ENCODE peak calls at places on chromosome 18, in eight cellular contexts. P is cardiac muscle cell, S is dorsolateral prefrontal cortex, J is keratinocyte, I is caudate nucleus, B is right atrium auricular region, A is uterus, G is GM23248. R is an unnamed sample.

GRCh38 chr18:46793565-46793964 is 36.7 kb upstream of the ST8SIA5 start:
- DNase-seq in P (peak), S (no peak), J (no peak), I (no peak), B (no peak), A (no peak), G (no peak), R (no peak)

GRCh38 chr18:11818486-11819203 is 32.6 kb upstream of the CHMP1B start:
- DNase-seq in P (no peak), S (no peak), J (no peak), I (no peak), B (no peak), A (no peak), G (no peak), R (no peak)

GRCh38 chr18:79326413-79327198 is 69.1 kb upstream of the NFATC1 start:
- DNase-seq in P (no peak), S (no peak), J (no peak), I (no peak), B (no peak), A (no peak), G (no peak), R (no peak)

GRCh38 chr18:72869786-72870185 is 2.0 kb upstream of the NETO1 start:
- DNase-seq in P (peak), S (peak), J (no peak), I (no peak), B (no peak), A (no peak), G (no peak), R (no peak)

GRCh38 chr18:69230204-69230603 is 170.5 kb upstream of the DOK6 start:
- DNase-seq in P (no peak), S (no peak), J (no peak), I (no peak), B (no peak), A (no peak), G (no peak), R (no peak)

GRCh38 chr18:46676162-46676830 is 19.3 kb upstream of the LOXHD1 start:
- DNase-seq in P (no peak), S (no peak), J (no peak), I (no peak), B (no peak), A (no peak), G (peak), R (no peak)

GRCh38 chr18:60684843-60685513 is 312.4 kb upstream of the MC4R start:
- DNase-seq in P (peak), S (no peak), J (no peak), I (no peak), B (no peak), A (no peak), G (peak), R (no peak)

GRCh38 chr18:30094556-30094955 is 948.0 kb downstream of the DSC3 start:
- DNase-seq in P (no peak), S (no peak), J (no peak), I (no peak), B (no peak), A (no peak), G (peak), R (no peak)

GRCh38 chr18:45954070-45954712 is 12.9 kb downstream of the EPG5 start:
- DNase-seq in P (no peak), S (no peak), J (peak), I (no peak), B (no peak), A (no peak), G (peak), R (peak)

GRCh38 chr18:23662309-23663263 is at the start of gene ANKRD29:
- DNase-seq in P (peak), S (peak), J (no peak), I (no peak), B (no peak), A (peak), G (peak), R (no peak)

GRCh38 chr18:39555511-39555910 is 1989.9 kb upstream of the CELF4 start:
- DNase-seq in P (no peak), S (no peak), J (no peak), I (no peak), B (no peak), A (no peak), G (no peak), R (no peak)

GRCh38 chr18:55778731-55779460 is 190.9 kb upstream of the TCF4 start:
- DNase-seq in P (no peak), S (no peak), J (peak), I (no peak), B (no peak), A (no peak), G (peak), R (peak)

GRCh38 chr18:8554354-8554753 is 54.9 kb upstream of the RAB12 start:
- DNase-seq in P (no peak), S (no peak), J (no peak), I (no peak), B (no peak), A (no peak), G (no peak), R (no peak)

GRCh38 chr18:5106730-5107129 is 90.3 kb downstream of the AKAIN1 start:
- DNase-seq in P (no peak), S (no peak), J (no peak), I (no peak), B (no peak), A (no peak), G (peak), R (no peak)

GRCh38 chr18:62505669-62506494 is 16.9 kb upstream of the ZCCHC2 start:
- DNase-seq in P (no peak), S (no peak), J (no peak), I (no peak), B (no peak), A (no peak), G (peak), R (no peak)
- H3K27ac ChIP-seq in P (no peak), S (no peak), J (peak), I (no peak), B (peak), A (peak), G (no peak), R (no peak)

GRCh38 chr18:59143441-59143840 is 3.8 kb downstream of the SEC11C start:
- DNase-seq in P (no peak), S (no peak), J (no peak), I (no peak), B (no peak), A (no peak), G (peak), R (no peak)
- H3K27ac ChIP-seq in P (no peak), S (no peak), J (no peak), I (no peak), B (no peak), A (no peak), G (no peak), R (no peak)

DNA sequence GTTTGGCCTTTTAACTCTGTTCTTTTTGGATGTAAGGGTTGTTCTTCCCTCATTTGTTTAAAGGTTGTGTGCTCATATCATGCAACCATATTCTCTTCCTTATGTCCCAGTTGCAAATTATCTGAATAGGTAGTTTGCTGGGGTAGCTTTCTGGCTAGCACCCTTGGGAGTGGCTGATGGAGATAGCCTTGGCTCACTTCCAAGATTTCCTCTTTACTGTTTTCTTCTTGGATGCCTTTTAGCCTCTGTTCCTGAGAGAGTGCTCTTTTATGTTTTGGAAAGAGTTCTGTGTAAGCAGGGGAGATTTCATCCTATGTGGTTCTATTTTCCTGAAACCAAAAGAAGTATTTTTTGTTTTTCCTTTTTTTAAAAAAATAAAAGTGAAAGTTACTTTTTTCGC is 25.4 kb downstream of the USP14 start:
- DNase-seq in P (peak), S (no peak), J (no peak), I (no peak), B (no peak), A (no peak), G (peak), R (no peak)
- H3K27ac ChIP-seq in P (no peak), S (no peak), J (no peak), I (no peak), B (no peak), A (no peak), G (no peak), R (no peak)

GRCh38 chr18:48990497-48991298 is 39.9 kb upstream of the SMAD7 start:
- DNase-seq in P (no peak), S (no peak), J (no peak), I (no peak), B (peak), A (no peak), G (peak), R (no peak)

GRCh38 chr18:48992791-48993555 is 42.2 kb upstream of the SMAD7 start:
- DNase-seq in P (no peak), S (no peak), J (no peak), I (no peak), B (no peak), A (no peak), G (no peak), R (no peak)

GRCh38 chr18:48991299-48992055 is 40.7 kb upstream of the SMAD7 start:
- DNase-seq in P (no peak), S (no peak), J (no peak), I (no peak), B (no peak), A (no peak), G (no peak), R (no peak)

GRCh38 chr18:48993586-48993985 is 42.8 kb upstream of the SMAD7 start:
- DNase-seq in P (no peak), S (no peak), J (no peak), I (no peak), B (no peak), A (no peak), G (peak), R (no peak)

GRCh38 chr18:48992133-48992532 is 41.4 kb upstream of the SMAD7 start:
- DNase-seq in P (no peak), S (no peak), J (no peak), I (no peak), B (no peak), A (no peak), G (no peak), R (no peak)
- H3K27ac ChIP-seq in P (no peak), S (no peak), J (no peak), I (no peak), B (peak), A (no peak), G (no peak), R (no peak)

DNA sequence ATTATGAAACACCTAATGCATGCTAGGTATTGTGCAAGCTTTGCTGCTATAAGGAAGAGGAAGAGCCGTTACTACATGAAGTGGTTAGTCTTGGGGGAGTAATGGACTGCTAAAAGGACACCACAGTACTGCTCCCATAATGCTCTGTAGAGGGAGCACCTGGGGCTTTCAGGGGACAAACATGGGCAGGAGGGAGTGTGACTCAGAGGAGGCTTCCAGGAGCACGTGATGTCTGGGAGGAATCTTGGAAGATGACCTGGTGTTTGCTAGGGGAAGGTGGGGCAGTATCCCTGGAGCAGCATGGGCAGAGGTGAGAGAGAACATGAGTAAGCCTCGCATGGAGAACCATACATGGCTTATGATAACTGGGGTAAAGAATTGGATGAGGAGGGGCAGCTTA is 18.8 kb downstream of the MAPK4 start:
- DNase-seq in P (no peak), S (no peak), J (peak), I (no peak), B (no peak), A (no peak), G (no peak), R (peak)
- H3K27ac ChIP-seq in P (no peak), S (no peak), J (no peak), I (peak), B (peak), A (no peak), G (no peak), R (no peak)

DNA sequence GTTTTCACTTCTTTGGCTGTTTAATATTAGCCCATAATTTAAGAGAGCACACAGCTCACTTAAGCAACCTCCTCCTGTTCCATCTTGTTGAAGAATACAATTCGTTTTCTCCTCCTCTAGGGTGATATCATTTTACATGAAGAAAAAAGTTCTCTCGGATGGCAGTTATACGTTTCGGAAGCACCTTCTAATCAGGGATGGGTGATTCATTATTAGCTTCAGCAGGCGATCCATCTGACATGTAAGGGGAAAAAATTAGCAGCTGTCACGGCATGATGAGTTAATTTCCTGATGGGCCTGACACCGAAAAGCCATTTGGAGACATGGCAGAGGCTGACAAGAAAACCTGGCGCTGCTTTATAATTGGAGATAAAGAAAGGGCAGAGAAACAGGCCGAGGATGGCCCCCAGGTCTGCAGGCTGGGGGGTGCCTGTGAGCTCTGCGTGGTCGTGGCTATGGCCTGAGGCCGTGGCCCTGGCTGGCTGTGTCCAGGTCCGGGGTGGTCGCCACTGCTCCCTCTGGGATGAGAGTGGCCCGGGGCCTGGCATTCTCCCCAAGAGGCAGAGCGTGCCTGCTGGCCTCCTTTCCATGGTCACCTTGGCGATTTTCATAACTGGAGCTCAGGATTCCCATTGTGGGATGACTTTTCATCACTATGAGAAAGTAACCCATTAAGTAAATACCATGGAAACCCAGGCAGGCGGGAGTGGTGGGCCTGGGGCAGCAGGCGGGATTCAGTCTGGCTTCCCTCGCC is 140.1 kb downstream of the PTGR3 start:
- DNase-seq in P (no peak), S (no peak), J (no peak), I (no peak), B (peak), A (no peak), G (no peak), R (no peak)
- H3K27ac ChIP-seq in P (no peak), S (no peak), J (no peak), I (no peak), B (no peak), A (no peak), G (no peak), R (no peak)